ENCODE peak calls at places on chromosomes 6 and 20, in ten cellular contexts. N is LoVo; H is EH; T is mammary epithelial cell; K is EL; B is mucosa of gallbladder; D is tibial nerve; J is GM12865; I is stimulated activated CD8-positive, alpha-beta memory T cell treated with anti-CD3 and anti-CD28 coated beads, Interleukin-15, amount 100 ng/mL, for 24 hours; M is choroid plexus epithelial cell. R is an unnamed sample.

GRCh38 chr6:41464481-41464880 is 81.7 kb upstream of the FOXP4 start:
- DNase-seq in N (no peak), H (peak), T (no peak), K (peak), B (no peak), D (no peak), J (no peak), I (no peak), M (peak), R (no peak)

GRCh38 chr6:47168176-47168575 is 126.0 kb upstream of the ADGRF1 start:
- DNase-seq in N (peak), H (peak), T (peak), K (peak), B (no peak), D (no peak), J (no peak), I (no peak), M (peak), R (no peak)

GRCh38 chr6:26216015-26216885 is 129.0 kb downstream of the HFE start:
- DNase-seq in N (peak), H (peak), T (peak), K (peak), B (peak), D (no peak), J (peak), I (no peak), M (peak), R (peak)

GRCh38 chr20:41017448-41018042 is 11.1 kb upstream of the TOP1 start:
- DNase-seq in N (peak), H (no peak), T (peak), K (no peak), B (peak), D (no peak), J (no peak), I (no peak), M (no peak), R (no peak)

GRCh38 chr6:100349366-100349765 is 115.4 kb downstream of the SIM1 start:
- DNase-seq in N (no peak), H (no peak), T (no peak), K (no peak), B (no peak), D (no peak), J (no peak), I (no peak), M (no peak), R (no peak)

GRCh38 chr6:165486183-165487137 is 176.6 kb downstream of the PDE10A start:
- DNase-seq in N (no peak), H (no peak), T (no peak), K (no peak), B (no peak), D (no peak), J (peak), I (no peak), M (peak), R (no peak)

GRCh38 chr6:151004415-151005024 is 139.0 kb downstream of the MTHFD1L start:
- DNase-seq in N (peak), H (peak), T (peak), K (peak), B (no peak), D (no peak), J (peak), I (no peak), M (peak), R (no peak)

GRCh38 chr6:142696689-142697088 is 248.3 kb downstream of the HIVEP2 start:
- DNase-seq in N (no peak), H (peak), T (peak), K (peak), B (peak), D (no peak), J (no peak), I (no peak), M (no peak), R (peak)

GRCh38 chr20:58923117-58923712 is 57.8 kb upstream of the NELFCD start:
- DNase-seq in N (no peak), H (no peak), T (no peak), K (no peak), B (no peak), D (no peak), J (no peak), I (no peak), M (no peak), R (no peak)

GRCh38 chr20:10065154-10065833 is 30.5 kb downstream of the ANKEF1 start:
- DNase-seq in N (no peak), H (no peak), T (peak), K (peak), B (no peak), D (no peak), J (no peak), I (no peak), M (no peak), R (no peak)

GRCh38 chr6:123677897-123678296 is 41.1 kb upstream of the TRDN start:
- DNase-seq in N (no peak), H (no peak), T (no peak), K (no peak), B (no peak), D (no peak), J (no peak), I (no peak), M (no peak), R (no peak)

GRCh38 chr6:13009465-13009864 is 292.9 kb downstream of the PHACTR1 start:
- DNase-seq in N (no peak), H (no peak), T (no peak), K (no peak), B (no peak), D (no peak), J (no peak), I (no peak), M (no peak), R (no peak)

GRCh38 chr6:70371454-70372105 is 41.7 kb upstream of the FAM135A start:
- DNase-seq in N (peak), H (peak), T (peak), K (peak), B (no peak), D (no peak), J (peak), I (no peak), M (peak), R (no peak)

GRCh38 chr6:152135755-152136448 is 328.4 kb downstream of the ESR1 start:
- DNase-seq in N (peak), H (no peak), T (no peak), K (no peak), B (no peak), D (no peak), J (no peak), I (no peak), M (no peak), R (no peak)

GRCh38 chr20:22459754-22460153 is 124.6 kb downstream of the FOXA2 start:
- DNase-seq in N (no peak), H (no peak), T (no peak), K (no peak), B (no peak), D (no peak), J (no peak), I (no peak), M (no peak), R (no peak)

GRCh38 chr20:4326194-4327065 is 311.1 kb upstream of the RNF24 start:
- DNase-seq in N (peak), H (peak), T (peak), K (no peak), B (no peak), D (no peak), J (peak), I (no peak), M (no peak), R (no peak)

GRCh38 chr6:65711531-65711930 is 4.5 kb upstream of the EYS start:
- DNase-seq in N (no peak), H (no peak), T (no peak), K (no peak), B (no peak), D (no peak), J (no peak), I (no peak), M (no peak), R (no peak)

GRCh38 chr6:72554203-72554564 is 67.7 kb upstream of the KCNQ5 start:
- DNase-seq in N (no peak), H (peak), T (peak), K (peak), B (no peak), D (no peak), J (no peak), I (no peak), M (peak), R (no peak)

GRCh38 chr6:48150701-48151100 is 39.7 kb upstream of the PTCHD4 start:
- DNase-seq in N (no peak), H (no peak), T (no peak), K (no peak), B (no peak), D (no peak), J (no peak), I (no peak), M (no peak), R (no peak)

GRCh38 chr6:57267586-57268293 is 45.6 kb upstream of the RAB23 start:
- DNase-seq in N (peak), H (peak), T (peak), K (peak), B (peak), D (peak), J (peak), I (no peak), M (peak), R (peak)

R was measured in body of pancreas.